ENCODE peak calls at places on chromosomes 4 and X, in four cellular contexts. K is IMR-90, G is neuronal stem cell, D is mesenchymal stem cell. Y is an unnamed sample. For H3K4me1 and H3K27me3, the result is how much of the 10 kb centered on the place peaks cover.

GRCh38 chr4:16508968-16509367 is 282.7 kb upstream of the TAPT1 start:
- DNase-seq in K (no peak), G (no peak), D (no peak), Y (peak)

GRCh38 chr4:182179751-182180150 is 63.5 kb upstream of the TENM3 start:
- DNase-seq in K (no peak), G (no peak), D (no peak), Y (no peak)

GRCh38 chr4:157999723-158000122 is 173.1 kb downstream of the GASK1B start:
- DNase-seq in K (no peak), G (no peak), D (no peak), Y (no peak)

GRCh38 chrX:120271218-120271617 is 20.6 kb downstream of the ZBTB33 start:
- DNase-seq in K (no peak), G (no peak), D (no peak), Y (no peak)

GRCh38 chrX:47143894-47144625 is 442 bp downstream of the NDUFB11 start:
- DNase-seq in K (peak), G (no peak), D (peak), Y (no peak)

GRCh38 chrX:107659768-107660167 is 31.5 kb downstream of the PRPS1 start:
- DNase-seq in K (peak), G (no peak), D (peak), Y (no peak)

GRCh38 chrX:153879741-153880439 is 6.1 kb downstream of the L1CAM start:
- DNase-seq in K (no peak), G (no peak), D (no peak), Y (no peak)

GRCh38 chrX:105460366-105460765 is 239.9 kb upstream of the TEX13A start:
- DNase-seq in K (no peak), G (no peak), D (peak), Y (peak)

GRCh38 chrX:111040377-111041017 is 55.5 kb upstream of the PAK3 start:
- DNase-seq in K (peak), G (no peak), D (peak), Y (no peak)

GRCh38 chrX:19672211-19672814 is 157.0 kb upstream of the MAP3K15 start:
- DNase-seq in K (no peak), G (no peak), D (no peak), Y (peak)

GRCh38 chr4:95537967-95538485 is 10.7 kb downstream of the UNC5C start:
- DNase-seq in K (no peak), G (no peak), D (peak), Y (no peak)

GRCh38 chr4:7992846-7993245 is 53.2 kb upstream of the AFAP1 start:
- DNase-seq in K (no peak), G (no peak), D (no peak), Y (no peak)

GRCh38 chr4:108036252-108036651 is 46.6 kb downstream of the HADH start:
- DNase-seq in K (no peak), G (no peak), D (no peak), Y (no peak)

GRCh38 chr4:6840062-6840976 is 57.8 kb downstream of the KIAA0232 start:
- DNase-seq in K (peak), G (no peak), D (peak), Y (no peak)

GRCh38 chrX:25011589-25012432 is 4.0 kb downstream of the ARX start:
- DNase-seq in K (no peak), G (no peak), D (no peak), Y (no peak)

GRCh38 chr4:141913928-141914327 is 277.5 kb downstream of the IL15 start:
- DNase-seq in K (peak), G (no peak), D (no peak), Y (no peak)

GRCh38 chrX:49054073-49054762 is 4.6 kb upstream of the CCDC120 start:
- DNase-seq in K (no peak), G (no peak), D (no peak), Y (no peak)

GRCh38 chrX:49058794-49059193 is at the start of gene CCDC120:
- DNase-seq in K (no peak), G (no peak), D (no peak), Y (peak)

GRCh38 chrX:49053223-49054072 is 5.4 kb upstream of the CCDC120 start:
- DNase-seq in K (peak), G (peak), D (peak), Y (no peak)
- H3K14ac ChIP-seq in K (peak), G (peak), D (no peak), Y (peak)

GRCh38 chrX:14817559-14817958 is 55.3 kb downstream of the FANCB start:
- DNase-seq in K (no peak), G (no peak), D (no peak), Y (no peak)
- H3K4me1 ChIP-seq in K (under half), G (under half), D (under half), Y (under half)

GRCh38 chrX:10983526-10983925 is 127.6 kb upstream of the HCCS start:
- DNase-seq in K (no peak), G (no peak), D (no peak), Y (no peak)

GRCh38 chrX:10986616-10987015 is 124.5 kb upstream of the HCCS start:
- DNase-seq in K (no peak), G (no peak), D (no peak), Y (no peak)

GRCh38 chrX:10981491-10981890 is 129.6 kb upstream of the HCCS start:
- DNase-seq in K (no peak), G (no peak), D (no peak), Y (peak)

GRCh38 chrX:10979956-10980355 is 131.2 kb upstream of the HCCS start:
- DNase-seq in K (peak), G (no peak), D (no peak), Y (no peak)

GRCh38 chrX:10984213-10984612 is 126.9 kb upstream of the HCCS start:
- DNase-seq in K (no peak), G (no peak), D (no peak), Y (no peak)
- H3K27me3 ChIP-seq in K (under half), G (under half), D (under half), Y (under half)

GRCh38 chrX:22136711-22137110 is 104.6 kb downstream of the PHEX start:
- DNase-seq in K (peak), G (no peak), D (peak), Y (no peak)

GRCh38 chrX:22135171-22135711 is 103.1 kb downstream of the PHEX start:
- DNase-seq in K (peak), G (no peak), D (peak), Y (no peak)

GRCh38 chrX:22135994-22136684 is 104.0 kb downstream of the PHEX start:
- DNase-seq in K (peak), G (peak), D (peak), Y (no peak)

GRCh38 chrX:22141061-22141460 is 108.9 kb downstream of the PHEX start:
- DNase-seq in K (no peak), G (no peak), D (no peak), Y (no peak)
- H3K14ac ChIP-seq in K (no peak), G (no peak), D (no peak), Y (no peak)

DNA sequence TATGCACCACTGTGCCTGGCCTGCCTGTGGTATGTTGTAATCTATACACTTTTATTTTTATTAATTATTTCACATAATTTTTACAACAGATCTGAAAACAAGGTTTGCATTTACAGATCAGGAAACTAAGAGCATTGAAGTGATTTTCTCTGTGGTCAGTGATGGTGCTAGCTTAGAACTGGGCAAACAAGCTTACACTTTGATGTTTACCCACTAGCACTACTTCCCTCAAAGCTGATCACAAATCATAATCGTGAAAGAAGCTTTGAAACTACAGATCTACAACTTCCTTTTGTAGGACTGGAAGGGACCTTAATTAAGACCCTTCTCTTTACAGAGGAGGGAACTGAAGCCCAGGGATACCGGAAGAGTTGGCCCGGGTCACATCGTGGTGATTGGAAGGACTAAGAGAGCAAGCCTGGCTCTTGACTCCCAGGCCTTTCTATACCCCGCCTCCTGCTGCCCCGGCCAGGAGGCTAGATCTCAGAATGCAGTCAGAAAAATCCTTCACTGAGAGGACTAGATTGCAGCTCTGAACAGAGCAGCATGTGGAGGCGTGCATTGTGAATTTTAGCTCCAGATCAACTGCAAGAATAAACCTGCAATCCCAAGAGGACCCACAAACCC is 93.7 kb upstream of the ZNF827 start:
- DNase-seq in K (no peak), G (no peak), D (no peak), Y (no peak)
- H3K4me1 ChIP-seq in K (under half), G (under half), D (under half), Y (under half)

DNA sequence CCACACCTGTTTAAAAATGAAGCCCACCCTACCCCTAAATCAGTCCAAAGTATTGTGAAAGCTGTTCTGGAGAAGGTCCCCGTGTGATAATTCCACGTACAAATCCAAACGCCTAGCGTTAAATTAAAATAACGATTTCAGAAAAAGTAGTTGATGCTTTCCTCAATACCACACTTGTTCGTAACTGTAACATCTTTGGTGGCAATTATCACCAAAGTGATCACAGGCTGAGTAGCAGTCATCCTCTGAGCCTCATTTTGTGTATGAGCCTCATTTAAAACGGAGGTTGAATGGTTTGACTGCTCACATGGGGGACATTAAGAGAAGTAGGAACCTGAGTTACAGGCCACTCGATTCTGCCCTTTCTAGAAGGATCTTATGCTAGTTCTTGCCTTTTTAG is 92.9 kb downstream of the GEMIN8 start:
- DNase-seq in K (no peak), G (no peak), D (no peak), Y (no peak)
- H3K27me3 ChIP-seq in K (under half), G (under half), D (half or more), Y (under half)

GRCh38 chr4:82588871-82589270 is 27.1 kb upstream of the TMEM150C start:
- DNase-seq in K (no peak), G (no peak), D (no peak), Y (peak)
- H3K14ac ChIP-seq in K (no peak), G (no peak), D (no peak), Y (no peak)

DNA sequence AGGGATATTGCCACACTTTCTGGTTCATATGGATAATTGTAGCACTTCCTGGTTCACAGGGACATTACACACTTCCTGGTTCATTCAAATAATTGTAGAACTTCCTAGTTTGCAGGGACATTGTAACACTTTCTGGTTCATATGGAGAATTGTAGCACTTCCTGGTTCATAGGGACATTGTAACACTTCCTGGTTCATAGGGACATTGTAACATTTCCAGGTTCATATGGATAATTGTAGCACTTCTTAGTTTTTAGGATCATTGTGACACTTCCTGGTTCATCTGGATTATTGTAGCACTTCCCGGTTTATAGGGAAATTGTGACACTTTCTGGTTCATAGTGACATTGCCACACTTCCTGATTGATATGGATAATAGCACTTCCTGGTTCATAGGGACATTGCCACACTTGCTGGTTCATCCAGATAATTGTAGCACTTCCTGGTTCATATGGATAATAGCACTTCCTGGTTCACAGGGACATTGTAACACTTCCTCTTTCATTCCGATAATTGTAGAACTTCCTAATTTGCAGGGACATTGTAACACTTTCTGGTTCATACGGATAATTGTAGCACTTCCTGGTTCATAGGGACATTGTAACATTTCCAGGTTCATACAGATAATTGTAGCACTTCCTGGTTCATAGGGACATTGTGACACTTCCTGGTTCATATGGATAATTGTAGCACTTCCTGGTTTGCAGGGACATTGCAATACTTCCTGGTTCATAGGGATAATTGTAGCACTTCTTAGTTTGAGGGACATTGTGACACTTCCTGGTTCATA is 59.2 kb upstream of the CD99 start:
- DNase-seq in K (no peak), G (no peak), D (no peak), Y (no peak)
- H3K4me1 ChIP-seq in K (under half), G (under half), D (under half), Y (under half)